ENCODE peak calls at places on chromosome 5, in seven cellular contexts. M is naive thymus-derived CD4-positive, alpha-beta T cell; O is pons; R is activated naive CD4-positive, alpha-beta T cell treated with anti-CD3 and anti-CD28 coated beads, Interleukin-2, amount 10 ng/mL, durations not matched to agents 7 days and 5 days; Y is neural crest cell; C is ACHN; F is RPMI7951. T is an unnamed sample.

GRCh38 chr5:3592298-3592697 is 3.3 kb upstream of the IRX1 start:
- DNase-seq in M (no peak), R (no peak), Y (no peak), C (no peak), F (no peak), O (no peak), T (no peak)

GRCh38 chr5:181056431-181056830 is 16.4 kb downstream of the BTNL9 start:
- DNase-seq in R (no peak), Y (no peak), C (no peak), O (no peak), M (no peak), F (no peak), T (no peak)

GRCh38 chr5:133952729-133953567 is 15.5 kb downstream of the C5orf15 start:
- DNase-seq in C (no peak), Y (no peak), O (peak; percentile 69), R (no peak), M (no peak), F (peak; percentile 95), T (no peak)

GRCh38 chr5:53994148-53994547 is 316.2 kb downstream of the ARL15 start:
- DNase-seq in R (no peak), C (no peak), O (no peak), Y (no peak), M (no peak), F (no peak), T (no peak)

GRCh38 chr5:144318011-144318410 is 147.3 kb downstream of the KCTD16 start:
- DNase-seq in R (no peak), Y (no peak), O (no peak), C (no peak), F (no peak), M (no peak), T (no peak)

GRCh38 chr5:6576861-6577501 is 55.9 kb downstream of the NSUN2 start:
- DNase-seq in R (peak; percentile 43), O (peak; percentile 26), F (peak; percentile 55), M (no peak), C (peak; percentile 39), Y (peak; percentile 18), T (no peak)

GRCh38 chr5:129836321-129836720 is 67.9 kb upstream of the CHSY3 start:
- DNase-seq in M (no peak), Y (no peak), O (no peak), C (no peak), R (no peak), F (no peak), T (no peak)

GRCh38 chr5:147628054-147628895 is 118.4 kb upstream of the DPYSL3 start:
- DNase-seq in R (peak; percentile 48), F (peak; percentile 61), Y (peak; percentile 77), O (peak; percentile 93), C (peak; percentile 66), M (peak; percentile 40), T (peak; percentile 30)

T was measured in activated T-helper 2 cell treated with anti-CD3 and anti-CD28 coated beads, Interferon-gamma antibody, Interleukin-2, Interleukin-4, amounts not matched to agents 10 μg/mL and 5 μg/mL and 100 μg/mL, durations not matched to agents 14 hours and 24 hours and 36 hours.